ENCODE peak calls at places on chromosomes 13 and 19, in four cellular contexts. W, H, B and U are unnamed samples.

GRCh38 chr19:1668339-1669123 is 16.1 kb upstream of the TCF3 start:
- DNase-seq in W (no peak), H (no peak), B (no peak), U (no peak)

GRCh38 chr19:48513289-48514122 is 1.9 kb upstream of the LMTK3 start:
- DNase-seq in W (peak), H (no peak), B (no peak), U (peak)

GRCh38 chr19:18855647-18856384 is 24.1 kb downstream of the UPF1 start:
- DNase-seq in W (no peak), H (no peak), B (no peak), U (no peak)

GRCh38 chr13:113109151-113110047 is 3.8 kb downstream of the F7 start:
- DNase-seq in W (no peak), H (no peak), B (no peak), U (no peak)

GRCh38 chr19:16714702-16715294 is 4.8 kb upstream of the NWD1 start:
- DNase-seq in W (peak), H (no peak), B (no peak), U (peak)

GRCh38 chr19:10353793-10354391 is 14.5 kb upstream of the ICAM3 start:
- DNase-seq in W (no peak), H (no peak), B (no peak), U (no peak)

GRCh38 chr19:5881543-5882299 is 11.4 kb upstream of the FUT5 start:
- DNase-seq in W (no peak), H (no peak), B (no peak), U (no peak)

GRCh38 chr13:24011266-24011665 is 114.0 kb upstream of the C1QTNF9B start:
- DNase-seq in W (no peak), H (no peak), B (no peak), U (no peak)

GRCh38 chr13:27541386-27541785 is 78.9 kb downstream of the LNX2 start:
- DNase-seq in W (peak), H (no peak), B (no peak), U (no peak)

GRCh38 chr13:53143757-53144320 is 115.2 kb downstream of the OLFM4 start:
- DNase-seq in W (no peak), H (no peak), B (no peak), U (no peak)